ENCODE peak calls at places on chromosomes 1 and 21, in eight cellular contexts. G is HCT116, M is ovary, B is HepG2, I is adrenal gland, Z is tibial nerve, K is transverse colon, U is uterus. N is an unnamed sample.

GRCh38 chr21:38861989-38862683 is 56.4 kb downstream of the ETS2 start:
- DNase-seq in G (no peak), M (no peak), B (no peak), I (no peak), Z (no peak), K (no peak), U (no peak), N (no peak)

GRCh38 chr21:42833859-42834729 is 45.2 kb downstream of the WDR4 start:
- DNase-seq in G (no peak), M (no peak), B (no peak), I (no peak), Z (no peak), K (no peak), U (peak), N (peak)

GRCh38 chr1:207606362-207606755 is 38.6 kb upstream of the CR1L start:
- DNase-seq in G (no peak), M (no peak), B (no peak), I (no peak), Z (no peak), K (no peak), U (no peak), N (no peak)

GRCh38 chr1:54337928-54338327 is 68.3 kb downstream of the SSBP3 start:
- DNase-seq in G (no peak), M (no peak), B (no peak), I (no peak), Z (no peak), K (no peak), U (no peak), N (no peak)

GRCh38 chr1:75579046-75579445 is 31.9 kb downstream of the SLC44A5 start:
- DNase-seq in G (no peak), M (no peak), B (no peak), I (no peak), Z (no peak), K (no peak), U (no peak), N (no peak)

GRCh38 chr1:48043524-48043923 is 46.3 kb upstream of the TRABD2B start:
- DNase-seq in G (no peak), M (no peak), B (no peak), I (no peak), Z (no peak), K (no peak), U (no peak), N (no peak)

GRCh38 chr1:82492168-82492567 is 691.4 kb downstream of the ADGRL2 start:
- DNase-seq in G (no peak), M (peak), B (no peak), I (no peak), Z (no peak), K (no peak), U (no peak), N (no peak)

GRCh38 chr1:228902781-228903572 is 167.7 kb downstream of the RHOU start:
- DNase-seq in G (peak), M (peak), B (peak), I (peak), Z (peak), K (peak), U (peak), N (peak)

GRCh38 chr1:24266398-24266941 is 52.7 kb upstream of the GRHL3 start:
- DNase-seq in G (peak), M (no peak), B (peak), I (no peak), Z (no peak), K (no peak), U (no peak), N (no peak)

GRCh38 chr1:92217721-92218120 is at the start of gene C1orf146:
- DNase-seq in G (no peak), M (no peak), B (no peak), I (no peak), Z (no peak), K (no peak), U (no peak), N (no peak)

GRCh38 chr1:208834346-208835081 is 590.3 kb upstream of the PLXNA2 start:
- DNase-seq in G (no peak), M (no peak), B (no peak), I (no peak), Z (no peak), K (no peak), U (no peak), N (no peak)

GRCh38 chr1:86201321-86201720 is 44.7 kb upstream of the COL24A1 start:
- DNase-seq in G (no peak), M (no peak), B (no peak), I (no peak), Z (no peak), K (no peak), U (no peak), N (no peak)

GRCh38 chr1:985126-985525 is 3.2 kb upstream of the PERM1 start:
- DNase-seq in G (no peak), M (no peak), B (no peak), I (no peak), Z (no peak), K (no peak), U (peak), N (no peak)

GRCh38 chr21:33299181-33299752 is 25.5 kb upstream of the IFNAR1 start:
- DNase-seq in G (no peak), M (no peak), B (no peak), I (no peak), Z (no peak), K (peak), U (no peak), N (no peak)

GRCh38 chr1:230375795-230376194 is 50.3 kb downstream of the PGBD5 start:
- DNase-seq in G (no peak), M (no peak), B (no peak), I (no peak), Z (no peak), K (no peak), U (no peak), N (no peak)

GRCh38 chr1:59298178-59298583 is 1.3 kb downstream of the FGGY start:
- DNase-seq in G (no peak), M (peak), B (no peak), I (peak), Z (peak), K (no peak), U (peak), N (peak)

GRCh38 chr1:41639332-41639936 is 155.0 kb upstream of the EDN2 start:
- DNase-seq in G (no peak), M (no peak), B (no peak), I (no peak), Z (no peak), K (no peak), U (no peak), N (no peak)

GRCh38 chr1:3062616-3063378 is 6.2 kb upstream of the PRDM16 start:
- DNase-seq in G (no peak), M (no peak), B (no peak), I (no peak), Z (no peak), K (no peak), U (no peak), N (no peak)
- TF ChIP-seq CTCF in G (no peak), M (no peak), B (no peak), I (no peak), Z (no peak), K (no peak), U (no peak), N (no peak)

GRCh38 chr1:183470961-183471747 is 1.1 kb upstream of the SMG7 start:
- DNase-seq in G (peak), M (peak), B (peak), I (peak), Z (peak), K (peak), U (peak), N (peak)

GRCh38 chr1:183467687-183468086 is 4.6 kb upstream of the SMG7 start:
- DNase-seq in G (no peak), M (no peak), B (peak), I (no peak), Z (no peak), K (no peak), U (no peak), N (no peak)

GRCh38 chr1:183471748-183472487 is 381 bp upstream of the SMG7 start:
- DNase-seq in G (peak), M (peak), B (peak), I (peak), Z (peak), K (peak), U (peak), N (peak)

GRCh38 chr1:183472488-183473285 is at the start of gene SMG7:
- DNase-seq in G (no peak), M (peak), B (no peak), I (no peak), Z (peak), K (peak), U (peak), N (peak)

GRCh38 chr1:183470147-183470960 is 1.9 kb upstream of the SMG7 start:
- DNase-seq in G (peak), M (peak), B (peak), I (peak), Z (peak), K (peak), U (peak), N (peak)
- TF ChIP-seq POLR2A in G (peak), M (peak), B (peak), I (peak), Z (no peak), K (peak), U (peak), N (peak)

GRCh38 chr1:201080135-201080534 is 32.1 kb downstream of the CACNA1S start:
- DNase-seq in G (no peak), M (no peak), B (no peak), I (no peak), Z (no peak), K (no peak), U (no peak), N (no peak)
- TF ChIP-seq CTCF in G (peak), M (no peak), B (no peak), I (no peak), Z (no peak), K (no peak), U (no peak), N (no peak)

GRCh38 chr1:11523261-11523660 is 44.3 kb downstream of the DISP3 start:
- DNase-seq in G (no peak), M (no peak), B (no peak), I (no peak), Z (no peak), K (no peak), U (no peak), N (peak)
- TF ChIP-seq POLR2A in G (no peak), M (no peak), B (no peak), I (no peak), Z (no peak), K (no peak), U (no peak), N (no peak)

N was measured in right lobe of liver.